ENCODE peak calls at places on chromosomes 12 and 14, in four cellular contexts. D is GM10248, I is GM13976, J is mesothelial cell of epicardium. L is an unnamed sample.

GRCh38 chr12:114700392-114701103 is 16.6 kb upstream of the TBX3 start:
- DNase-seq in J (no peak), D (no peak), I (no peak), L (no peak)

GRCh38 chr14:55706893-55707292 is 126.9 kb downstream of the KTN1 start:
- DNase-seq in D (no peak), J (no peak), I (no peak), L (no peak)

GRCh38 chr14:75440733-75441474 is 13.1 kb downstream of the JDP2 start:
- DNase-seq in J (no peak), I (no peak), D (no peak), L (no peak)

GRCh38 chr14:74525361-74525851 is 31.8 kb downstream of the ISCA2 start:
- DNase-seq in J (no peak), I (no peak), D (no peak), L (no peak)

GRCh38 chr14:58428011-58428807 is 690 bp downstream of the KIAA0586 start:
- DNase-seq in J (no peak), I (no peak), D (no peak), L (no peak)

GRCh38 chr12:112539221-112539620 is 120.5 kb downstream of the PTPN11 start:
- DNase-seq in I (no peak), D (no peak), J (no peak), L (no peak)

GRCh38 chr14:24425704-24426103 is 3.8 kb downstream of the CBLN3 start:
- DNase-seq in I (no peak), J (no peak), D (no peak), L (no peak)

GRCh38 chr12:5792350-5792749 is 152.7 kb downstream of the ANO2 start:
- DNase-seq in I (no peak), J (no peak), D (no peak), L (no peak)

GRCh38 chr12:52391618-52392002 is 6.2 kb upstream of the KRT84 start:
- DNase-seq in I (no peak), J (no peak), D (no peak), L (no peak)

GRCh38 chr12:127172857-127173256 is 1094.1 kb upstream of the TMEM132C start:
- DNase-seq in I (no peak), J (no peak), D (no peak), L (no peak)

GRCh38 chr14:83379371-83379770 is 1845.7 kb upstream of the SEL1L start:
- DNase-seq in I (no peak), D (no peak), J (no peak), L (no peak)

GRCh38 chr12:24036438-24037204 is 87.2 kb upstream of the SOX5 start:
- DNase-seq in D (no peak), J (no peak), I (no peak), L (no peak)

GRCh38 chr14:105485720-105486332 is 860 bp upstream of the CRIP1 start:
- DNase-seq in J (peak), I (peak), D (peak), L (no peak)

GRCh38 chr12:107282628-107283027 is 189.3 kb upstream of the CRY1 start:
- DNase-seq in I (no peak), J (no peak), D (no peak), L (no peak)

GRCh38 chr12:52019123-52019770 is 12.5 kb downstream of the TAMALIN start:
- DNase-seq in J (no peak), I (no peak), D (no peak), L (no peak)

GRCh38 chr12:111285191-111285590 is 83.7 kb downstream of the PHETA1 start:
- DNase-seq in J (no peak), D (no peak), I (no peak), L (no peak)

GRCh38 chr12:132724506-132725220 is 14.0 kb downstream of the PGAM5 start:
- DNase-seq in I (no peak), D (no peak), J (no peak), L (no peak)

GRCh38 chr12:117208811-117209455 is 18.7 kb upstream of the FBXO21 start:
- DNase-seq in D (no peak), J (no peak), I (no peak), L (no peak)

GRCh38 chr14:57833304-57833703 is 32.6 kb downstream of the SLC35F4 start:
- DNase-seq in J (no peak), D (no peak), I (no peak), L (no peak)

GRCh38 chr14:57029620-57030253 is 219.5 kb upstream of the OTX2 start:
- DNase-seq in J (no peak), I (no peak), D (no peak), L (no peak)

GRCh38 chr12:6180300-6181051 is 19.7 kb upstream of the CD9 start:
- DNase-seq in D (no peak), I (no peak), J (no peak), L (no peak)

GRCh38 chr14:74922752-74923401 is at the start of gene RPS6KL1:
- DNase-seq in D (peak), J (peak), I (peak), L (peak)

GRCh38 chr12:93484315-93484981 is 17.1 kb downstream of the MRPL42 start:
- DNase-seq in I (no peak), D (no peak), J (no peak), L (no peak)

GRCh38 chr14:20857630-20858261 is 33.4 kb upstream of the RNASE3 start:
- DNase-seq in I (peak), D (peak), J (peak), L (peak)

GRCh38 chr12:131430158-131430772 is 280.6 kb upstream of the SFSWAP start:
- DNase-seq in D (no peak), I (no peak), J (no peak), L (no peak)

GRCh38 chr14:69458350-69458749 is 26.2 kb upstream of the PLEKHD1 start:
- DNase-seq in D (no peak), I (no peak), J (no peak), L (no peak)

GRCh38 chr12:112514926-112515642 is 96.3 kb downstream of the PTPN11 start:
- DNase-seq in I (peak), J (no peak), D (no peak), L (no peak)

GRCh38 chr12:56387152-56387551 is 24.5 kb upstream of the APOF start:
- DNase-seq in J (no peak), I (no peak), D (no peak), L (no peak)

GRCh38 chr14:106044949-106045596 is 518.7 kb downstream of the TMEM121 start:
- DNase-seq in J (no peak), D (peak), I (peak), L (peak)

GRCh38 chr14:93878871-93879270 is 48.3 kb upstream of the FAM181A start:
- DNase-seq in D (no peak), J (no peak), I (no peak), L (no peak)

GRCh38 chr12:80412343-80412953 is 31.6 kb upstream of the PTPRQ start:
- DNase-seq in J (no peak), I (peak), D (peak), L (no peak)

GRCh38 chr12:80411787-80412186 is 32.2 kb upstream of the PTPRQ start:
- DNase-seq in D (no peak), J (no peak), I (no peak), L (no peak)

DNA sequence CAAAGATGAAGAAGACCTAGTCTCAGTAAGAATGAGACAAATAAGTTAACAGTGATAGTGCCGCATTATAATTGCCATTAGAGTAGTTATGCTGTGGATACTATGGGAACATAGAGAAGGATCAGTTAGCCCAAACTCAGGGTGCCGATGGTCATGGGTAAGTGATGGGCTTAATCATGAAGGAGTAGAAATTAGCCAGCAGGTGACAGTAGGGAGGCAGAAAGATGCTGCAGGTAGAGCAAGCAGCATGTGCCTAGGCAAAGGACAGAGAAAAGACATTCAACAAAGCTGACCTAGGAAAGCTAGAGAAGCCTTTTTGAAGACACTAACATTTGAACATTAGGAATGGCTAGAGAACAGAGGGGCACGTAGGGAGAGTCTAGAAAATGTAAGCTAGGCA is 30.6 kb upstream of the PTPRQ start:
- DNase-seq in D (no peak), I (no peak), J (no peak), L (no peak)
- TF ChIP-seq CTCF in D (no peak), I (no peak), J (no peak), L (no peak)

DNA sequence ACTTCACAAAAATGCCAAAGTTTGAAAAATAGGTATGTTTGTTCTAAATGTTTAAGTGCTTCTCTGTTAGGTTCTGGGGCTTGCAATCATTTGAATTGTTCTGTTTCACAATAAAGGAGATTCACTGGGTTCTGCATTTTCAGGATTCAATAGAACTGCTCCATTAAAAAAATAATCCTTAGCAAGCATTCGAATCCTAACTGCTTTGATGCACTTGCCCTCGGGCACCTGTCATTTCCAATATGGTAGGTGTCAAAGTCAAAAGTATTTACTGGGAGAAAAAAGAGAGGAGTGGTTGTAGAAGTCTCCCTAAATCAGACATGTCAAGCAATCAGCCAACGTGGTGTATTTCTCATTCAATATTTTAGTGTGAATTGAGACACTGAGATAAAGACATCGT is 5.5 kb downstream of the APOLD1 start:
- DNase-seq in I (no peak), J (no peak), D (no peak), L (no peak)
- TF ChIP-seq CTCF in I (no peak), J (no peak), D (no peak), L (no peak)

GRCh38 chr12:30990316-30990715 is 63.8 kb downstream of the TSPAN11 start:
- DNase-seq in D (no peak), J (no peak), I (no peak), L (no peak)
- TF ChIP-seq CTCF in D (no peak), J (no peak), I (no peak), L (no peak)

GRCh38 chr12:124740691-124741137 is 123.0 kb downstream of the SCARB1 start:
- DNase-seq in I (peak), D (peak), J (no peak), L (no peak)
- TF ChIP-seq CTCF in I (peak), D (no peak), J (no peak), L (no peak)

GRCh38 chr14:72024043-72024407 is 91.8 kb downstream of the RGS6 start:
- DNase-seq in J (no peak), I (peak), D (peak), L (no peak)
- TF ChIP-seq CTCF in J (peak), I (peak), D (peak), L (peak)

GRCh38 chr12:8572507-8572906 is 31.8 kb upstream of the CLEC4E start:
- DNase-seq in J (no peak), I (no peak), D (no peak), L (no peak)

GRCh38 chr12:8581098-8581784 is 31.4 kb downstream of the AICDA start:
- DNase-seq in I (no peak), D (no peak), J (no peak), L (no peak)

GRCh38 chr12:8577879-8578278 is 34.8 kb downstream of the AICDA start:
- DNase-seq in I (no peak), J (no peak), D (no peak), L (no peak)
- TF ChIP-seq CTCF in I (no peak), J (no peak), D (no peak), L (no peak)

GRCh38 chr12:2624543-2625266 is 170.1 kb upstream of the FKBP4 start:
- DNase-seq in I (no peak), D (no peak), J (peak), L (no peak)
- TF ChIP-seq CTCF in I (no peak), D (no peak), J (peak), L (no peak)

GRCh38 chr14:81571437-81571836 is 37.8 kb upstream of the SEL1L start:
- DNase-seq in I (no peak), D (no peak), J (no peak), L (no peak)

GRCh38 chr14:81562818-81563217 is 29.2 kb upstream of the SEL1L start:
- DNase-seq in D (no peak), J (no peak), I (no peak), L (no peak)

GRCh38 chr14:81561084-81561775 is 27.6 kb upstream of the SEL1L start:
- DNase-seq in J (no peak), D (no peak), I (no peak), L (no peak)

DNA sequence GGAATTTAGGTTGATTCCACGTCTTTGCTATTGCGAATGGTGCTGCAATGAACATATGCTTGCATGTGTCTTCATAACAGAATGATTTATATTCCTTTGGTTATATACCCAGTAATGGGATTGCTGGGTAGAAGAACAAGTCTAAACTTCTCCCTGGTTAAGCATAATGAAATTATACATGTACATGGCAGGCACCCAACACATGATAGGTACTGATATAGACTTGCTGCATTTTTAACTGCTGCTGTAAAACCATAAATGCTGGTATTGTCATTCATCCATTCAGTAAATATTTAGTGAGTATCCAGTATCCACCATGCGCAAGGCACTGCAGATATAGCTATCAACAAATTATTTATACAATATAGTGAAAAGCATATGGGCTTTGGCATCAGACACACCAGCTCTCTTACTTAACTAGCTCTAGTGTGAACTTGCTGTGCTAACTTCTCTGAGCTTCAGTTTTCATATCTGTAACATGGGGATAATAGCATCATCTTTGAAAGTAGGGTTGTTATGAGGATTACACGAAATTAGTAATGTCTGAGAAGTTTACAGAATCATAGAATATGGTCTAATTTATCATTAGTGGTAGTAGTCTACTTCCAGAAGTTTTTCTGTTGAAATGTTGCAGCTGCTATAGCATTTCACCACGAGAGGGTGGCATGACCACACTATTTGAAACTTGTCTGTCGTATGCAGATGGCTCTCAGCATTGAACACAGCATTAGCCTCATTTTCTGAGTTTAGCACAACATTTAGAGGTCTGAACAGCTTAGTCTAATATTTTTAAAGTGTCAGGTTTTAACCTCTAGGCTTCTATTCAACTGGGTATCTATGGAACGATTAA is 32.0 kb upstream of the SEL1L start:
- DNase-seq in J (no peak), I (peak), D (peak), L (no peak)
- TF ChIP-seq CTCF in J (peak), I (peak), D (peak), L (no peak)

DNA sequence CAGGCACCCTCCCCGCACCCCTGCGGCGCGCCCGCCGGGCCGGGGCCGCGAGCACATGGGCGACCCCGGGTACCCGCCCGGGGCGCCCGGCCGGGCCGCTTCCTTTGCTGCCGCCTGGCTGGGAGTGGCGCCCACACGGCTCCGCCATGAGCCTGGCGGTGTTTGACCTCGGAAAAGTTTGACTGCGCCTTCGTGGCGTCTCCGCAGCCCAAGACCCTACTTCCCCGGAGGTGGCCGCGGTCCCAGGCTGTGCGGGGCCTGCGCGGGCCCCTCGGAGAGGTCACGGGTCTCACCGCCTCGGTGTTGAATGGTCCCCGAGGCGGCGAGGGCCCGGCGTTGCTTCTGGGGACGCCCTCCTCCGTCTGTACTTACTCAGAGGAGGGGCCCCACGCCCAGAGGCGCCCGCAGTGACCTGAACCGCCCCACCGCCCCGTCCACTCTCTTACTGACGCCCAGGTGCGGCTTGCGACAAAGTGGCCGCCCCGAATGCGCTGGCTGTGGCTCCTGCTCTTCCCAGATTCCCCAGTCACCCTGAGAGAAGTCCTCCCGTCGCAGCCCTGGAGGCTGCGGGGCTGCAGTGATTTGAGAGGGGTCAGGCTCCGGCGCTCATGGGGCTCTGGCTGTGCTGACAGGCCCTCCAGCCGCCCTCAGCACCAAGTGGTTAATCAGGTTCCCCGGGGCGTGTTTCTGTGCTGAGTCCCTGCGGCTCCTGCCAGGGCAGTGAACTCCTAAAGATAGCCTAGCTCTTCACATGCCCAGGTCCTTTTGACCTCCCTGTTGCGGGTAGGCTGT is 5.8 kb downstream of the KMT5A start:
- DNase-seq in D (peak), J (peak), I (peak), L (peak)
- TF ChIP-seq CTCF in D (no peak), J (no peak), I (no peak), L (no peak)

L was measured in natural killer cell.